ENCODE peak calls at places on chromosome X, in eight cellular contexts. D is astrocyte, F is foreskin fibroblast, K is A549, S is AG10803, P is IMR-90, B is mucosa of descending colon, U is Panc1. O is an unnamed sample.

GRCh38 chrX:110384490-110384889 is 25.8 kb downstream of the RTL9 start:
- DNase-seq in D (peak), F (peak), K (no peak), S (peak), P (peak), B (no peak), U (no peak), O (no peak)

GRCh38 chrX:35728481-35728880 is 69.7 kb upstream of the MAGEB16 start:
- DNase-seq in D (no peak), F (no peak), K (peak), S (no peak), P (no peak), B (no peak), U (no peak), O (no peak)

GRCh38 chrX:154809939-154810665 is 4.8 kb upstream of the MPP1 start:
- DNase-seq in D (no peak), F (no peak), K (no peak), S (peak), P (peak), B (no peak), U (no peak), O (no peak)

GRCh38 chrX:103488332-103488731 is 31.0 kb downstream of the RAB40A start:
- DNase-seq in D (no peak), F (peak), K (peak), S (no peak), P (no peak), B (no peak), U (no peak), O (no peak)

GRCh38 chrX:19912-20571 is 261.1 kb upstream of the PLCXD1 start:
- DNase-seq in D (no peak), F (peak), K (no peak), S (peak), P (no peak), B (no peak), U (no peak), O (no peak)

GRCh38 chrX:46686003-46686645 is 72.8 kb downstream of the SLC9A7 start:
- DNase-seq in D (no peak), F (peak), K (peak), S (peak), P (peak), B (no peak), U (no peak), O (no peak)

GRCh38 chrX:7117587-7117986 is 29.9 kb upstream of the STS start:
- DNase-seq in D (no peak), F (no peak), K (no peak), S (no peak), P (no peak), B (no peak), U (no peak), O (no peak)

GRCh38 chrX:87337267-87337666 is 180.3 kb upstream of the KLHL4 start:
- DNase-seq in D (no peak), F (no peak), K (no peak), S (no peak), P (no peak), B (no peak), U (no peak), O (no peak)

GRCh38 chrX:43655961-43656494 is at the start of gene MAOA:
- DNase-seq in D (no peak), F (peak), K (no peak), S (no peak), P (no peak), B (peak), U (no peak), O (peak)

GRCh38 chrX:47380268-47380667 is 9.9 kb downstream of the ZNF157 start:
- DNase-seq in D (no peak), F (peak), K (no peak), S (peak), P (no peak), B (peak), U (no peak), O (peak)

GRCh38 chrX:152072236-152072635 is 66.1 kb downstream of the MAGEA10 start:
- DNase-seq in D (peak), F (peak), K (peak), S (peak), P (peak), B (no peak), U (no peak), O (no peak)

GRCh38 chrX:150694738-150695410 is 1.7 kb downstream of the MTMR1 start:
- DNase-seq in D (no peak), F (peak), K (no peak), S (no peak), P (no peak), B (no peak), U (no peak), O (no peak)
- H3K4me3 ChIP-seq in D (no peak), F (peak), K (no peak), S (peak), P (no peak), B (no peak), U (peak), O (no peak)

DNA sequence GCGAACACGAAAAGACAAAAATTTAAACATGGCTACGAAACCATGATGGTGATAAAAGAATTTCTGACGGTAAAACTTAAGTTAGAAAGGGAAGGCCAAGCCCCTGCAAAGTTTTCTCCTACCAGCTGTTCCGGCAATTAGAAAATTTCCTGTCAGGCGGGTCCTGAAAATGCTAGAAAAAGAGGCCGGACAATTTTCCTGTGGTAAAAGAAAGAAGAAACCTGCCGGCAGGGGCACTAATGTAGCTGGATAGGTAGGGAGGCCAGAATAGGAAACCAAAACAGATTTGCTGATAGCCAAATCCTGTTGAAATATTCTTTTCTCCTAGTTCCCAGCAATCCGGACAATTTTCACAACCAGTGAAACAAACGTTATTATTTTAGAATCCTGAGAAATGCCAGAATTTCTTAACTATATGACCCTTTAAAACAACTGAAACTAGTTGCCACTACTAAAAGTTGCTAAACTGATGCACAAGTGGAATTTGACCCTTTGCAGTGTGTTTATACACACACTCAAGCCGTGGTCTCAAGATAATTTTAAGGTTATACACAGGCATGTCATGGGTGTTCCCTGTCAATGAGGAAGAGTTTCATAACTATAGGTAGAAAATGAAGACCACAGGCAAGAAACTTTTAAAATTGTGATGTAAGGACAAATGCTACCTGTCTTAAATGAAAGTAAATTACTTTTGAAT is 47.8 kb downstream of the RPS6KA3 start:
- DNase-seq in D (no peak), F (no peak), K (peak), S (no peak), P (peak), B (no peak), U (no peak), O (no peak)
- TF ChIP-seq CTCF in D (no peak), F (no peak), K (peak), S (no peak), P (no peak), B (no peak), U (peak), O (no peak)

DNA sequence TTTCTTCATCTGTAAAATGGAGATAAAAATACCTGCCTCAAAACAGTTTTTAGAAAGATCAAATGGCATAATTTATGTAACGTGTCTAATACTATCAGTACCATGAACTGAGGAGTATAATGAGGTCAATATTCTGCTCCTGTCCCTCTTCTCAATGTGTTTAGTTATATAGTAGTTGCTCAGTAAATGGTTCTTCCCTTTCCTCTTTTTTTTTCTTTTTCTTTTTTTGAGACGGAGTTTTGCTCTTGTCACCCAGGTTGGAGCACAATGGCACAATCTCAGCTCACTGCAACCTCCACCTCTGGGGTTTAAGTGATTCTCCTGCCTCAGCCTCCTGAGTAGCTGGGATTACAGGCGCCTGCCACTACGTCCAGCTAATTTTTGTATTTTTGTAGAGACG is 1.3 kb downstream of the YIPF6 start:
- DNase-seq in D (no peak), F (no peak), K (no peak), S (no peak), P (no peak), B (no peak), U (no peak), O (no peak)
- H3K4me3 ChIP-seq in D (no peak), F (peak), K (peak), S (no peak), P (no peak), B (no peak), U (peak), O (peak)

DNA sequence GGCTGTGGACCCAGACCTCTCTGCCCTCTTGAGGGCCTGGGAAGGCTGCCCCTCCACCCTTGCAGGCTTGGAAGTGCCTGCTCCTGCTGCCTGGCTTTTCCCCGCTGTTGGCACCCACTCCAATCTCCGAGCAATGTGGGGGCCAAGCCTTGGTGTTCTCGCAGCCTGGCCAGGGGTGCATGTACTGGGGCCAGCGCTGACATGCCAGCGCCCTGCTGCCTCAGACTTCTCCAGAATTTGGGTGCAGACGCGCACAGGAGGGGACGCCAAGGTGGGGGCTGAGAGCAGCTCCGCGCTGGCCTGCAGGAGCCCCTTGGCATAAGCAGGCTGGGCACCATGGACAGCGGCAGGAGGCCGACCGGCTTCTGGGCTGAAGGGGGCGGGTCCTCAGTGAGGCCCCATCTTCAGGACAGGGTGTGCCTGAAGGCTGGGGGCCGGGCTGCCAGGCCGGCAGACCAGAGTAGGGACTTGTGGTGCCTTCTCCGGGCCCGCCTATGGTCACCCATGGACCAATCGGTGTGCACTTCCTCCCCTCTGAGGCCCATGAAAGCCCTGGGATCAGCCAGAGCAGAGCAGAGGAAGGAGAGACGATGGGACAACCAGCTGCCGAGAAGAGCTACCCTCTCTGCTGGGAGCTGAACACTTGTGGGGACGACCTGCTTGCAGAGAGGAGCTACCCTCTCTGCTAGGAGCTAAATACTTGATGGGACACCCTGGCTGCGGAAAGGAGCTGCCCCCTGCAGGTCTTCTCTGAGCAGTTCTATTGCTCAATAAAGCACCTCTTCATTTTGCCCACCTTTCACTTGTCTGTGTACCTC is 118.3 kb downstream of the DNAAF6 start:
- DNase-seq in D (peak), F (peak), K (peak), S (no peak), P (peak), B (peak), U (no peak), O (no peak)
- TF ChIP-seq CTCF in D (no peak), F (no peak), K (peak), S (peak), P (peak), B (no peak), U (peak), O (no peak)

GRCh38 chrX:53442322-53442631 is 8.1 kb upstream of the HSD17B10 start:
- DNase-seq in D (no peak), F (no peak), K (no peak), S (no peak), P (no peak), B (no peak), U (no peak), O (peak)
- H3K4me3 ChIP-seq in D (no peak), F (no peak), K (peak), S (no peak), P (no peak), B (no peak), U (peak), O (peak)